ENCODE peak calls at places on chromosomes 6 and 20, in eight cellular contexts. One of them, this sample, is unnamed.

GRCh38 chr6:35539223-35539622 is 26.5 kb upstream of the TULP1 start:
- DNase-seq in left ventricle myocardium inferior: no peak
- DNase-seq in NCI-H1694 treated with DMSO at 0.1 percent for 48 hours: no peak
- DNase-seq in H9: no peak
- DNase-seq in COR-L47: no peak
- DNase-seq in C1 segment of cervical spinal cord: no peak
- DNase-seq in Right ventricle myocardium superior: no peak
- DNase-seq in MM.1S: no peak
- DNase-seq in this sample: no peak

GRCh38 chr6:109720336-109720735 is 29.2 kb downstream of the FIG4 start:
- DNase-seq in COR-L47: no peak
- DNase-seq in Right ventricle myocardium superior: no peak
- DNase-seq in NCI-H1694 treated with DMSO at 0.1 percent for 48 hours: no peak
- DNase-seq in left ventricle myocardium inferior: no peak
- DNase-seq in MM.1S: no peak
- DNase-seq in H9: no peak
- DNase-seq in C1 segment of cervical spinal cord: no peak
- DNase-seq in this sample: no peak

GRCh38 chr6:110509617-110510231 is 33.3 kb upstream of the SLC22A16 start:
- DNase-seq in NCI-H1694 treated with DMSO at 0.1 percent for 48 hours: no peak
- DNase-seq in COR-L47: no peak
- DNase-seq in left ventricle myocardium inferior: no peak
- DNase-seq in H9: no peak
- DNase-seq in Right ventricle myocardium superior: no peak
- DNase-seq in C1 segment of cervical spinal cord: no peak
- DNase-seq in MM.1S: no peak
- DNase-seq in this sample: no peak

GRCh38 chr6:147684906-147685305 is 176.4 kb downstream of the SAMD5 start:
- DNase-seq in left ventricle myocardium inferior: no peak
- DNase-seq in MM.1S: no peak
- DNase-seq in COR-L47: no peak
- DNase-seq in H9: no peak
- DNase-seq in NCI-H1694 treated with DMSO at 0.1 percent for 48 hours: no peak
- DNase-seq in Right ventricle myocardium superior: no peak
- DNase-seq in C1 segment of cervical spinal cord: no peak
- DNase-seq in this sample: no peak

GRCh38 chr6:6221829-6222535 is 98.5 kb downstream of the F13A1 start:
- DNase-seq in NCI-H1694 treated with DMSO at 0.1 percent for 48 hours: no peak
- DNase-seq in left ventricle myocardium inferior: no peak
- DNase-seq in MM.1S: no peak
- DNase-seq in C1 segment of cervical spinal cord: no peak
- DNase-seq in COR-L47: no peak
- DNase-seq in H9: peak; percentile 58
- DNase-seq in Right ventricle myocardium superior: no peak
- DNase-seq in this sample: no peak

GRCh38 chr6:42222450-42222849 is 4.8 kb upstream of the MRPS10 start:
- DNase-seq in left ventricle myocardium inferior: no peak
- DNase-seq in COR-L47: no peak
- DNase-seq in NCI-H1694 treated with DMSO at 0.1 percent for 48 hours: no peak
- DNase-seq in Right ventricle myocardium superior: no peak
- DNase-seq in C1 segment of cervical spinal cord: no peak
- DNase-seq in MM.1S: no peak
- DNase-seq in H9: no peak
- DNase-seq in this sample: no peak

GRCh38 chr20:51335329-51335841 is 207.1 kb downstream of the NFATC2 start:
- DNase-seq in left ventricle myocardium inferior: no peak
- DNase-seq in COR-L47: no peak
- DNase-seq in Right ventricle myocardium superior: no peak
- DNase-seq in C1 segment of cervical spinal cord: no peak
- DNase-seq in NCI-H1694 treated with DMSO at 0.1 percent for 48 hours: no peak
- DNase-seq in H9: no peak
- DNase-seq in MM.1S: no peak
- DNase-seq in this sample: no peak

GRCh38 chr20:38193586-38194105 is 28.6 kb upstream of the TGM2 start:
- DNase-seq in H9: no peak
- DNase-seq in Right ventricle myocardium superior: no peak
- DNase-seq in MM.1S: no peak
- DNase-seq in NCI-H1694 treated with DMSO at 0.1 percent for 48 hours: no peak
- DNase-seq in COR-L47: no peak
- DNase-seq in left ventricle myocardium inferior: no peak
- DNase-seq in C1 segment of cervical spinal cord: no peak
- DNase-seq in this sample: no peak

GRCh38 chr6:163206196-163206595 is 208.3 kb upstream of the QKI start:
- DNase-seq in left ventricle myocardium inferior: no peak
- DNase-seq in MM.1S: no peak
- DNase-seq in C1 segment of cervical spinal cord: no peak
- DNase-seq in NCI-H1694 treated with DMSO at 0.1 percent for 48 hours: no peak
- DNase-seq in Right ventricle myocardium superior: no peak
- DNase-seq in H9: no peak
- DNase-seq in COR-L47: no peak
- DNase-seq in this sample: no peak

GRCh38 chr6:100493206-100493888 is 28.6 kb upstream of the SIM1 start:
- DNase-seq in MM.1S: no peak
- DNase-seq in C1 segment of cervical spinal cord: no peak
- DNase-seq in COR-L47: no peak
- DNase-seq in left ventricle myocardium inferior: no peak
- DNase-seq in Right ventricle myocardium superior: no peak
- DNase-seq in H9: peak; percentile 75
- DNase-seq in NCI-H1694 treated with DMSO at 0.1 percent for 48 hours: no peak
- DNase-seq in this sample: no peak

GRCh38 chr20:12860619-12861247 is 148.0 kb upstream of the SPTLC3 start:
- DNase-seq in MM.1S: no peak
- DNase-seq in COR-L47: no peak
- DNase-seq in NCI-H1694 treated with DMSO at 0.1 percent for 48 hours: no peak
- DNase-seq in left ventricle myocardium inferior: no peak
- DNase-seq in Right ventricle myocardium superior: no peak
- DNase-seq in H9: no peak
- DNase-seq in C1 segment of cervical spinal cord: no peak
- DNase-seq in this sample: no peak

GRCh38 chr6:106256201-106256968 is 69.2 kb downstream of the ATG5 start:
- DNase-seq in NCI-H1694 treated with DMSO at 0.1 percent for 48 hours: no peak
- DNase-seq in Right ventricle myocardium superior: no peak
- DNase-seq in left ventricle myocardium inferior: no peak
- DNase-seq in C1 segment of cervical spinal cord: no peak
- DNase-seq in H9: no peak
- DNase-seq in MM.1S: no peak
- DNase-seq in COR-L47: no peak
- DNase-seq in this sample: no peak

GRCh38 chr6:57165080-57165479 is 7.0 kb upstream of the BAG2 start:
- DNase-seq in NCI-H1694 treated with DMSO at 0.1 percent for 48 hours: no peak
- DNase-seq in H9: no peak
- DNase-seq in MM.1S: no peak
- DNase-seq in COR-L47: no peak
- DNase-seq in Right ventricle myocardium superior: no peak
- DNase-seq in left ventricle myocardium inferior: no peak
- DNase-seq in C1 segment of cervical spinal cord: no peak
- DNase-seq in this sample: no peak

GRCh38 chr6:11536795-11537194 is 754 bp upstream of the TMEM170B start:
- DNase-seq in NCI-H1694 treated with DMSO at 0.1 percent for 48 hours: no peak
- DNase-seq in left ventricle myocardium inferior: no peak
- DNase-seq in C1 segment of cervical spinal cord: peak; percentile 41
- DNase-seq in COR-L47: peak; percentile 4
- DNase-seq in Right ventricle myocardium superior: no peak
- DNase-seq in MM.1S: peak; percentile 10
- DNase-seq in H9: peak; percentile 39
- DNase-seq in this sample: no peak

GRCh38 chr20:62133864-62134263 is 9.3 kb downstream of the PSMA7 start:
- DNase-seq in MM.1S: no peak
- DNase-seq in H9: no peak
- DNase-seq in COR-L47: no peak
- DNase-seq in left ventricle myocardium inferior: no peak
- DNase-seq in Right ventricle myocardium superior: no peak
- DNase-seq in C1 segment of cervical spinal cord: no peak
- DNase-seq in NCI-H1694 treated with DMSO at 0.1 percent for 48 hours: no peak
- DNase-seq in this sample: no peak